ENCODE peak calls at places on chromosomes 16 and 17, in eight cellular contexts. Q is endothelial cell; Z is stimulated activated CD4-positive, alpha-beta T cell treated with anti-CD3 and anti-CD28 coated beads, Interleukin-15, amount 100 ng/mL, for 1 hour; V is uterus; H is stomach; U is nucleus accumbens; S is tibial nerve; K is erythroblast. L is an unnamed sample.

GRCh38 chr16:58459344-58460218 is 40.4 kb upstream of the NDRG4 start:
- DNase-seq in Q (no peak), Z (no peak), V (peak), H (no peak), U (no peak), S (no peak), K (peak), L (no peak)

GRCh38 chr16:351804-352520 is 561 bp downstream of the AXIN1 start:
- DNase-seq in Q (no peak), Z (no peak), V (peak), H (no peak), U (no peak), S (no peak), K (peak), L (no peak)

GRCh38 chr16:84161011-84161410 is 15.9 kb downstream of the DNAAF1 start:
- DNase-seq in Q (no peak), Z (no peak), V (no peak), H (no peak), U (no peak), S (no peak), K (no peak), L (no peak)

GRCh38 chr17:18319604-18320256 is 4.6 kb downstream of the SMCR8 start:
- DNase-seq in Q (peak), Z (no peak), V (no peak), H (peak), U (no peak), S (no peak), K (peak), L (no peak)

GRCh38 chr16:16014329-16015224 is 65.2 kb downstream of the ABCC1 start:
- DNase-seq in Q (no peak), Z (no peak), V (peak), H (peak), U (no peak), S (peak), K (no peak), L (peak)

GRCh38 chr16:22250522-22250921 is 44.4 kb downstream of the EEF2K start:
- DNase-seq in Q (no peak), Z (no peak), V (no peak), H (no peak), U (no peak), S (no peak), K (peak), L (no peak)

GRCh38 chr16:30956601-30957455 is 726 bp upstream of the SETD1A start:
- DNase-seq in Q (peak), Z (peak), V (peak), H (peak), U (peak), S (peak), K (peak), L (peak)

GRCh38 chr16:66223176-66223780 is 143.2 kb upstream of the CDH5 start:
- DNase-seq in Q (no peak), Z (no peak), V (no peak), H (no peak), U (no peak), S (no peak), K (no peak), L (no peak)

GRCh38 chr17:39155654-39156053 is 4.2 kb upstream of the PLXDC1 start:
- DNase-seq in Q (no peak), Z (no peak), V (no peak), H (no peak), U (no peak), S (no peak), K (no peak), L (no peak)

GRCh38 chr17:13346996-13347762 is 254.6 kb downstream of the HS3ST3A1 start:
- DNase-seq in Q (no peak), Z (no peak), V (no peak), H (no peak), U (no peak), S (no peak), K (no peak), L (no peak)

GRCh38 chr16:68800257-68800875 is 43.0 kb upstream of the TANGO6 start:
- DNase-seq in Q (peak), Z (no peak), V (peak), H (peak), U (peak), S (peak), K (peak), L (no peak)

GRCh38 chr16:83933885-83934683 is 19.0 kb upstream of the OSGIN1 start:
- DNase-seq in Q (no peak), Z (no peak), V (no peak), H (no peak), U (no peak), S (no peak), K (no peak), L (no peak)

GRCh38 chr17:40500190-40500589 is 1.2 kb downstream of the TNS4 start:
- DNase-seq in Q (no peak), Z (no peak), V (no peak), H (no peak), U (no peak), S (no peak), K (no peak), L (no peak)

GRCh38 chr16:57297856-57298255 is 13.4 kb upstream of the PLLP start:
- DNase-seq in Q (no peak), Z (no peak), V (no peak), H (no peak), U (no peak), S (no peak), K (peak), L (no peak)

GRCh38 chr16:379183-379960 is 2.4 kb downstream of the PGAP6 start:
- DNase-seq in Q (no peak), Z (no peak), V (no peak), H (peak), U (no peak), S (no peak), K (no peak), L (no peak)

GRCh38 chr16:80362816-80363215 is 178.0 kb upstream of the DYNLRB2 start:
- DNase-seq in Q (no peak), Z (no peak), V (no peak), H (no peak), U (no peak), S (no peak), K (no peak), L (no peak)

GRCh38 chr16:86910821-86911220 is 332.5 kb downstream of the FOXL1 start:
- DNase-seq in Q (no peak), Z (no peak), V (no peak), H (no peak), U (no peak), S (no peak), K (no peak), L (no peak)

GRCh38 chr17:1347681-1348318 is 52.2 kb downstream of the YWHAE start:
- DNase-seq in Q (no peak), Z (no peak), V (no peak), H (peak), U (no peak), S (peak), K (no peak), L (no peak)

GRCh38 chr17:41178843-41179616 is 1.0 kb upstream of the KRTAP4-2 start:
- DNase-seq in Q (no peak), Z (no peak), V (no peak), H (no peak), U (no peak), S (no peak), K (no peak), L (no peak)

GRCh38 chr16:57898961-57899360 is 72.0 kb downstream of the CNGB1 start:
- DNase-seq in Q (no peak), Z (no peak), V (no peak), H (no peak), U (no peak), S (no peak), K (no peak), L (no peak)

GRCh38 chr16:58815188-58815888 is 81.2 kb upstream of the GOT2 start:
- DNase-seq in Q (no peak), Z (no peak), V (no peak), H (no peak), U (no peak), S (no peak), K (no peak), L (no peak)

GRCh38 chr17:1197781-1198490 is 18.2 kb upstream of the ABR start:
- DNase-seq in Q (no peak), Z (no peak), V (peak), H (peak), U (no peak), S (peak), K (peak), L (no peak)

GRCh38 chr16:48386559-48387312 is 1.5 kb upstream of the SIAH1 start:
- DNase-seq in Q (no peak), Z (no peak), V (no peak), H (no peak), U (no peak), S (peak), K (no peak), L (no peak)

GRCh38 chr16:52825882-52826281 is 226.8 kb downstream of the CHD9NB start:
- DNase-seq in Q (no peak), Z (no peak), V (no peak), H (no peak), U (no peak), S (no peak), K (no peak), L (no peak)

GRCh38 chr17:64662774-64663367 is 764 bp upstream of the SMURF2 start:
- DNase-seq in Q (no peak), Z (no peak), V (no peak), H (no peak), U (no peak), S (no peak), K (no peak), L (no peak)

GRCh38 chr17:34051046-34051445 is 204.0 kb upstream of the CCL2 start:
- DNase-seq in Q (no peak), Z (no peak), V (no peak), H (no peak), U (no peak), S (no peak), K (no peak), L (no peak)

GRCh38 chr16:88846088-88846487 is 10.7 kb downstream of the GALNS start:
- DNase-seq in Q (no peak), Z (no peak), V (no peak), H (no peak), U (no peak), S (no peak), K (no peak), L (no peak)

GRCh38 chr16:17379121-17379571 is 91.6 kb downstream of the XYLT1 start:
- DNase-seq in Q (no peak), Z (no peak), V (peak), H (no peak), U (no peak), S (no peak), K (no peak), L (no peak)

GRCh38 chr17:61130320-61130719 is 269.3 kb upstream of the TBX2 start:
- DNase-seq in Q (no peak), Z (no peak), V (no peak), H (no peak), U (no peak), S (no peak), K (no peak), L (no peak)

GRCh38 chr16:11621920-11622651 is 35.4 kb upstream of the LITAF start:
- DNase-seq in Q (no peak), Z (peak), V (no peak), H (no peak), U (no peak), S (no peak), K (peak), L (no peak)

GRCh38 chr16:17602678-17603077 is 131.9 kb upstream of the XYLT1 start:
- DNase-seq in Q (no peak), Z (no peak), V (no peak), H (no peak), U (no peak), S (no peak), K (no peak), L (no peak)

GRCh38 chr17:37710344-37710886 is 34.4 kb downstream of the HNF1B start:
- DNase-seq in Q (peak), Z (no peak), V (no peak), H (peak), U (no peak), S (no peak), K (peak), L (no peak)

GRCh38 chr17:79540306-79540705 is 70.5 kb downstream of the RBFOX3 start:
- DNase-seq in Q (no peak), Z (no peak), V (no peak), H (no peak), U (no peak), S (no peak), K (no peak), L (no peak)

GRCh38 chr17:82887255-82888164 is 47.7 kb upstream of the ZNF750 start:
- DNase-seq in Q (no peak), Z (no peak), V (no peak), H (no peak), U (no peak), S (no peak), K (peak), L (no peak)

GRCh38 chr17:57834146-57834741 is 15.6 kb downstream of the MRPS23 start:
- DNase-seq in Q (no peak), Z (no peak), V (no peak), H (peak), U (no peak), S (no peak), K (no peak), L (no peak)

GRCh38 chr17:28982191-28982793 is 23.5 kb downstream of the SEZ6 start:
- DNase-seq in Q (no peak), Z (peak), V (no peak), H (no peak), U (no peak), S (peak), K (no peak), L (no peak)

GRCh38 chr16:68072038-68072695 is 13.0 kb upstream of the NFATC3 start:
- DNase-seq in Q (no peak), Z (no peak), V (no peak), H (no peak), U (no peak), S (peak), K (peak), L (peak)

GRCh38 chr16:35506898-35507194 is 2047.4 kb downstream of the TP53TG3F start:
- DNase-seq in Q (no peak), Z (no peak), V (no peak), H (no peak), U (no peak), S (no peak), K (no peak), L (no peak)

GRCh38 chr17:10198509-10199249 is at the start of gene GAS7:
- DNase-seq in Q (peak), Z (no peak), V (peak), H (peak), U (peak), S (peak), K (no peak), L (no peak)

L was measured in brain pericyte.